ENCODE peak calls at places on chromosomes 2 and 18, in eight cellular contexts. A is GM23338, Z is HFF-Myc, D is retinal pigment epithelial cell, B is left ventricle myocardium inferior, H is progenitor cell of endocrine pancreas, E is PC-9, G is NB4. J is an unnamed sample.

GRCh38 chr2:5409925-5410360 is 282.2 kb upstream of the SOX11 start:
- DNase-seq in G (no peak), A (peak; percentile 9), B (no peak), H (no peak), E (no peak), Z (no peak), D (peak; percentile 48), J (peak; percentile 45)

GRCh38 chr2:175180701-175181103 is 808 bp downstream of the ATP5MC3 start:
- DNase-seq in B (peak; percentile 35), H (no peak), Z (no peak), E (no peak), A (peak; percentile 56), G (peak; percentile 83), D (no peak), J (peak; percentile 14)

GRCh38 chr2:233165895-233166661 is 85.4 kb upstream of the ATG16L1 start:
- DNase-seq in E (peak; percentile 97), D (no peak), A (no peak), G (peak; percentile 100), B (peak; percentile 70), H (no peak), Z (no peak), J (no peak)

GRCh38 chr2:101151859-101152194 is 645 bp upstream of the TBC1D8 start:
- DNase-seq in D (no peak), A (no peak), H (no peak), B (no peak), G (no peak), Z (no peak), E (no peak), J (no peak)

GRCh38 chr2:3519255-3520190 is at the start of gene ADI1:
- DNase-seq in E (peak; percentile 68), B (peak; percentile 88), G (peak; percentile 94), D (no peak), H (peak; percentile 59), Z (peak; percentile 44), A (peak; percentile 84), J (peak; percentile 67)

GRCh38 chr18:7198326-7198725 is 32.6 kb upstream of the LRRC30 start:
- DNase-seq in D (no peak), H (no peak), E (no peak), G (no peak), Z (no peak), A (no peak), B (no peak), J (no peak)

GRCh38 chr18:9613550-9614400 is 584 bp downstream of the PPP4R1 start:
- DNase-seq in H (peak; percentile 48), B (peak; percentile 69), E (peak; percentile 74), G (peak; percentile 83), Z (no peak), D (no peak), A (peak; percentile 68), J (peak; percentile 56)

GRCh38 chr2:121309801-121310200 is 24.8 kb upstream of the TFCP2L1 start:
- DNase-seq in Z (peak; percentile 11), B (no peak), G (peak; percentile 45), E (peak; percentile 79), A (no peak), D (no peak), H (no peak), J (no peak)

GRCh38 chr18:10388380-10388779 is 66.1 kb upstream of the APCDD1 start:
- DNase-seq in A (no peak), Z (no peak), E (no peak), D (no peak), B (no peak), G (no peak), H (no peak), J (no peak)

GRCh38 chr2:26196683-26197418 is 24.0 kb downstream of the GAREM2 start:
- DNase-seq in D (no peak), G (no peak), B (no peak), E (no peak), H (no peak), A (no peak), Z (no peak), J (no peak)

GRCh38 chr2:26767894-26768487 is 3.9 kb downstream of the SLC35F6 start:
- DNase-seq in G (no peak), D (no peak), B (no peak), Z (no peak), E (no peak), A (no peak), H (no peak), J (no peak)

GRCh38 chr2:199596549-199596948 is 138.8 kb upstream of the SATB2 start:
- DNase-seq in B (no peak), A (peak; percentile 78), G (peak; percentile 58), Z (no peak), E (no peak), D (no peak), H (no peak), J (no peak)

GRCh38 chr2:113895301-113895700 is 5.4 kb downstream of the ACTR3 start:
- DNase-seq in Z (no peak), D (no peak), H (no peak), A (no peak), E (no peak), B (no peak), G (no peak), J (no peak)

GRCh38 chr2:30706534-30707303 is 100.5 kb downstream of the CAPN13 start:
- DNase-seq in E (peak; percentile 42), B (peak; percentile 73), H (peak; percentile 50), Z (no peak), A (peak; percentile 64), D (peak; percentile 20), G (peak; percentile 66), J (peak; percentile 63)

GRCh38 chr2:203453858-203454451 is 81.1 kb downstream of the RAPH1 start:
- DNase-seq in B (no peak), G (peak; percentile 71), Z (peak; percentile 33), A (peak; percentile 57), H (no peak), D (no peak), E (no peak), J (peak; percentile 18)

GRCh38 chr2:24342110-24342910 is 18.0 kb downstream of the ITSN2 start:
- DNase-seq in E (no peak), B (no peak), D (no peak), G (no peak), H (no peak), A (no peak), Z (no peak), J (no peak)

GRCh38 chr2:24334245-24334633 is 26.1 kb downstream of the ITSN2 start:
- DNase-seq in Z (no peak), G (no peak), D (peak; percentile 7), A (no peak), E (peak; percentile 38), B (no peak), H (no peak), J (no peak)

GRCh38 chr2:24333019-24333540 is 27.3 kb downstream of the ITSN2 start:
- DNase-seq in D (no peak), G (no peak), H (no peak), Z (no peak), B (no peak), E (no peak), A (no peak), J (no peak)

GRCh38 chr2:24339856-24340262 is 20.5 kb downstream of the ITSN2 start:
- DNase-seq in H (no peak), A (no peak), D (no peak), G (no peak), E (no peak), B (no peak), Z (no peak), J (no peak)

DNA sequence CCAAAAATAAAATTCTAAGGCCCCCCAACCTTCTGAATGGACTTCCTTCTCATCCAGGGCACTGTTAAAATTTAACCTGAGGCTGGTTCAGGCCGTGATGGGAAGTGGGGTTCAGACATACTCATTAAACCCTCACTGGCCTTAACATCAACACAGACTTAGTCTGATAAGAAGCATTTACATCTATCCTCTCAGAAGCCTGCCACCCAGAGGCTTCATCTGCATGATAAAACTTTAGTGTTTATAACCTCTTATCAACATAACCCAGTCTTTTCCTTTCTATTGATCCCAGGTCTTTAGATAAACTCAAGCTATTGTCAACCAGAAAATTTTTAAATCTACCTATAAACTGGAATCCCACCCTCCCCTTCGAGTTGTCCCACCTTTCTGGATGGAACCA is 22.4 kb downstream of the ITSN2 start:
- DNase-seq in B (no peak), H (no peak), G (no peak), Z (no peak), E (no peak), A (peak; percentile 36), D (no peak), J (no peak)
- TF ChIP-seq CTCF in B (no peak), H (no peak), G (no peak), Z (no peak), E (no peak), A (no peak), D (no peak), J (no peak)

DNA sequence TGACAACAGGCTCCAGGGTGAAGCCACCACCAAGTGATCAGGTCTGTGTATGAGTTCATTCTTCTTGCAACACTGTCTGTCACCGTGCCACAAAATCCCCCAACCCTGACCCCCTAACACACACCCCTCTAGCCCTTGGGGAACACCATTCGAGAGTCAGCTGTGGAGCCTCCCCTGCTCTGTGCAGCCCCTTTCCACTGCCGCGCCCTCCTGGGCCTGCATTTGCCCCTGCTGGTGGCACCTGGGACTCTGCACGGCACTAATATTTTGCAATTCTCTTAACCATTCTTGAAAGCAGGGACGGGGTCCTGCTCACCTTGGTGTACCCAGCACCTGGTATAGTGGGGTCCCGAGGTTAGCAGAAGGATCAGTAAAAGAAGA is 124.0 kb downstream of the HDAC4 start:
- DNase-seq in A (no peak), D (no peak), B (no peak), H (no peak), G (peak; percentile 50), E (no peak), Z (no peak), J (no peak)
- TF ChIP-seq CTCF in A (no peak), D (peak; percentile 27), B (no peak), H (peak; percentile 25), G (peak; percentile 20), E (no peak), Z (no peak), J (no peak)

DNA sequence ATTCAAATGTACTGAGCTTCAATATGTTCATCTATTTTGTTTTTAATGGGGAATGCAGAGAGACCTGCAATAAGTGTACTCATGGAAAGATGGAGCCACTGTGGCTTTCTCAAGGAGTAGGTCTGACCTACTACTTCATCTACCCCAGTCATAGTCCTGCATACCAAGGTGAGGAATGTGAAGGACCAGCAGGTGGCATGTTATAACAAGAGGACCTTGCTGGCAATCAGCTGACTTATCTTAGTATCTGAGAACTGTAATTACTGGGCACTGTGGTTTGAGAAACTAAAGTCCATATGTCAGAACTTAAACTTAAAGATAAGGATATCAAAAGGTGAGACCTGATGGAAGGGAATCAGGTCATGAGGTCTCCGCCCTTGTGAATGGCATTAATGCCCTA is 1104.2 kb downstream of the BCL11A start:
- DNase-seq in Z (no peak), B (no peak), G (peak; percentile 34), D (no peak), H (no peak), A (peak; percentile 42), E (peak; percentile 36), J (no peak)
- TF ChIP-seq CTCF in Z (no peak), B (peak; percentile 10), G (peak; percentile 19), D (no peak), H (no peak), A (peak; percentile 52), E (no peak), J (no peak)

DNA sequence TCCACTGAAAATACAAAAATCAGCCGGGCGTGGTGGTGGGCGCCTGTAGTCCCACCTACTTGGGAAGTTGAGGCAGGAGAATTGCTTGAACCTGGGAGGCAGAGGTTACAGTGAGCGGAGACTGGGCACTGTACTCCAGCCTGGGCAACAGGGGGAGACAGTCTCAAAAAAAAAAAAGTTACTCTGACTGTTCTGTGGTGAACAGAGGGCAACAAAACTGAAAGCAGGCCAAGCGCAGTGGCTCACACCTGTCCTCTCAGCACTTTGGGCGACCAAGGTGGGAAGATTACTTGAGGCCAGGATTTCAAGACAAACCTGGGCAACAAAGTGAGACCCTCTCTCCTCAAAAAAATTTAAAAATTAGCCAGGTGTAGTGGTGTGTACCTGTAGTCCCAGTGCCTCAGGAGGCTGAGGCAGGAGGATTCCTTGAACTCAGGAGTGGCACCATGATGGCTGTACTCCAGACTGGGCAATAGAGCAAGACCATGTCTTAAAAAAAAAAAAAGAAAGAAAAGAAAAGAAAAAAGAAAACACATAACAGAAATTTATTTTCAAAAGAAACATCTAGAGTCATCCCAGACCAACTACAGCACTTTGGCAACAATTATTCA is 13.6 kb upstream of the RTN4 start:
- DNase-seq in B (no peak), G (peak; percentile 44), Z (no peak), D (no peak), H (no peak), E (no peak), A (no peak), J (no peak)
- TF ChIP-seq CTCF in B (peak; percentile 17), G (peak; percentile 34), Z (peak; percentile 22), D (no peak), H (no peak), E (no peak), A (peak; percentile 59), J (no peak)